ENCODE peak calls at places on chromosome 21, in six cellular contexts. R is brain microvascular endothelial cell; M is GM23248; B is colonic mucosa; X is fibroblast of lung; S is CD4-positive, alpha-beta memory T cell. O is an unnamed sample.

GRCh38 chr21:25639167-25639921 is at the start of gene JAM2:
- DNase-seq in R (no peak), M (peak), B (peak), X (peak), S (peak), O (no peak)

GRCh38 chr21:38434913-38435533 is 63.3 kb downstream of the ERG start:
- DNase-seq in R (peak), M (peak), B (no peak), X (peak), S (no peak), O (no peak)

GRCh38 chr21:17491716-17492414 is 21.0 kb upstream of the CXADR start:
- DNase-seq in R (peak), M (peak), B (no peak), X (peak), S (no peak), O (peak)

GRCh38 chr21:18772404-18772803 is 368.8 kb upstream of the TMPRSS15 start:
- DNase-seq in R (no peak), M (no peak), B (no peak), X (peak), S (no peak), O (peak)

GRCh38 chr21:29078884-29079765 is 5.7 kb upstream of the CCT8 start:
- DNase-seq in R (no peak), M (no peak), B (peak), X (no peak), S (peak), O (no peak)

GRCh38 chr21:43740497-43741156 is 21.7 kb downstream of the PDXK start:
- DNase-seq in R (no peak), M (peak), B (no peak), X (peak), S (peak), O (no peak)

GRCh38 chr21:38716942-38717341 is 88.8 kb upstream of the ETS2 start:
- DNase-seq in R (peak), M (peak), B (no peak), X (peak), S (no peak), O (no peak)

GRCh38 chr21:38303300-38303699 is 46.5 kb downstream of the KCNJ15 start:
- DNase-seq in R (peak), M (peak), B (no peak), X (peak), S (no peak), O (peak)

GRCh38 chr21:46129846-46130651 is 25.3 kb downstream of the FTCD start:
- DNase-seq in R (no peak), M (no peak), B (no peak), X (no peak), S (peak), O (no peak)

GRCh38 chr21:46457801-46458314 is 833 bp upstream of the DIP2A start:
- DNase-seq in R (peak), M (peak), B (peak), X (peak), S (peak), O (peak)

GRCh38 chr21:46183910-46184624 is at the start of gene SPATC1L:
- DNase-seq in R (peak), M (peak), B (peak), X (peak), S (no peak), O (peak)

GRCh38 chr21:37878946-37879660 is 37.2 kb downstream of the KCNJ6 start:
- DNase-seq in R (peak), M (peak), B (no peak), X (peak), S (no peak), O (no peak)

GRCh38 chr21:29232601-29233541 is 65.9 kb upstream of the BACH1 start:
- DNase-seq in R (peak), M (peak), B (no peak), X (peak), S (no peak), O (peak)

GRCh38 chr21:21968810-21969588 is 970.8 kb downstream of the NCAM2 start:
- DNase-seq in R (no peak), M (no peak), B (no peak), X (no peak), S (no peak), O (no peak)

GRCh38 chr21:39763282-39763970 is 18.4 kb downstream of the IGSF5 start:
- DNase-seq in R (no peak), M (no peak), B (no peak), X (peak), S (no peak), O (no peak)

GRCh38 chr21:27722095-27722494 is 755.2 kb upstream of the ADAMTS5 start:
- DNase-seq in R (no peak), M (no peak), B (no peak), X (no peak), S (no peak), O (no peak)

GRCh38 chr21:40160911-40161310 is 293.7 kb downstream of the PCP4 start:
- DNase-seq in R (no peak), M (no peak), B (no peak), X (no peak), S (no peak), O (no peak)

GRCh38 chr21:28106370-28106890 is 886.2 kb downstream of the LTN1 start:
- DNase-seq in R (no peak), M (no peak), B (no peak), X (no peak), S (no peak), O (no peak)

DNA sequence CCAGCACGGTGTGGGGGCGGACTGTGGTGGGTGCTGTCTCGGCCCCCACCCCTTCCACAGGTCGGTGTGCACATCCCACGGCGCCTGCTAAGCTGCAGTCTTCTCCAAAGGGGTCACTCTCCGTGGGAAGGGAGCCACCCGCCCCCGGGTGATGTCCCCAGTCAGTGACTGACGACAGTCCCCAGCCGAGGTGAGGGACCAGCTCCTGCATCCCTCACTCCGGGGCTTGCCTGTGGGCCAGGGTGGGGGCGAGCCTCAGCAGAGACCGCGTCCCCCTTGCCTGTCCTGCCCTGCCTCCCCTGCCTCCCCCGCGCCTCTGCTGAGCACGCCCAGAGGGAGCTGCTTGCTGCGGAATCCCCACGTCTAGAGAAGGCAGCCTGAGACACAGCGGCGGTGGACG is 35.9 kb upstream of the PDE9A start:
- DNase-seq in R (no peak), M (no peak), B (no peak), X (no peak), S (no peak), O (no peak)
- H3K4me3 ChIP-seq in R (no peak), M (no peak), B (no peak), X (no peak), S (no peak), O (no peak)

DNA sequence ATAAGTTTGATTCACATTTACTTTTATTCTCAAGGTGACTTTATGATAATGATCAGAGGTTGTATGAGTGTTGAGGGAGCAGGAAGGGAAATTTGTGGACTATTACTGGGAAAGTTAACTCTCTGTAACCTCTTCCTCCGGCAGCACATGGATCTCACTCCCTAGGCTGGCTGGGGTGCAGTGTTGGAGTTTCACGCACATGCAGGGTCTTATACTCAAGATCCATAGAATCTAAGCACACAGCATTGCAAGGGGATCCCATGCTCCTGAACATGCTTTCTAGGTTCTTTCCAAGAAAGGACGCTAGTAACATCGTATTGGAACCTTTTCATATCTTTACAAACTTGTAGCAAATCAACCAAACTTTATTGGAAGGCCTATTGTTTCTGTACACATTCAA is 757.6 kb upstream of the TPTE start:
- DNase-seq in R (no peak), M (no peak), B (no peak), X (no peak), S (no peak), O (no peak)
- H3K4me3 ChIP-seq in R (no peak), M (no peak), B (no peak), X (no peak), S (no peak), O (no peak)

GRCh38 chr21:31442339-31442738 is 98.3 kb upstream of the TIAM1 start:
- DNase-seq in R (no peak), M (no peak), B (no peak), X (no peak), S (no peak), O (no peak)
- H3K4me3 ChIP-seq in R (no peak), M (no peak), B (no peak), X (no peak), S (no peak), O (no peak)

DNA sequence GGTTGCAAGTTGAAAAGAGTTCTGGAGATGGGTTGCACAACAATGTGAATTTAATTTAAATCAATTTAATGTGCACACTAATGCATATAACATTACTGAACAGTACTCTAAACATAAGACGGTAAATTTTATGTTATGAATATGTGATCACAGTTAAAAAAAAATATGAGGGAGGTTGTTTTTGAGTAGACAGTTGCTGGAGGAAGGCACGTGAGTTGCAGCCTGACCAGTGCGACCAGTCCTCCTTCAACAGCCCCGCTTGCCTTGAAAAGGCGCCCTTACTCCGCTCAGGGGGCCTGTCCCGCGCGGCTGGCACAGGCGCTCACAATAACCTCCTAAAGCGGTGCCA is 322 bp upstream of the OLIG1 start:
- DNase-seq in R (no peak), M (no peak), B (no peak), X (no peak), S (no peak), O (no peak)
- H3K4me3 ChIP-seq in R (no peak), M (no peak), B (peak), X (no peak), S (no peak), O (no peak)

DNA sequence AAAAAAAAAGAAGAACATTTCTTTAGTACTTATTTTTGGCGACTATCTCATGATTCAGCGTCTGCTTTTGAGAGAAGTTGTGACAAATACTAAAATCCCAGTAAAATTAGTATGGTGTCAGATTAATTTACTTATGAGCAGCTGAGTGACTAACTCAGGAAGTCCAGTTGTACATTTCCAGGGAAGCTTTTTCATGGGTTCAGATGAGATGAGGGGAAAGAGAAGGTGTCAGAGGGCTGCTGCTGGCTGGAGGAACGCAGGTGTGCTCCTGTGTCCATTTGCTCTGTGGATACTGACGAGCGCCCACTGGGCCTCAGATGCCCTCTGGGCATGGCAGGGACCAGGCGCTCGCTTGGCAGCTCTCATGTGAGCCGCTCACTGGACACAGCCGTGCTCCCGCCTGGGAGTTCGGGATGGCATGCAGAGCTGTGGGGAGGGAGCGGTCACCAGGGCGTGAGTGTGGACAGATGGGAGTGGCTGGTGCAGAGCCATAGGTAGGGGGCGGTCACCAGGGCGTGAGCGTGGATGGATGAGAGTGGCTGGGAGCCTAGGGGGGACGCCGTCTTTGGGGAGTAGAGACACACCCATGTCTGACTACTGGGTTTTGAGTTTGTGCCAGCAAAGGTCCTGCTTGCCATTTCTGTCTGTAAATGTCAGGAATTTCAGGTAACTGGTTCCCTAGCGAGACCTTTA is 55.0 kb downstream of the ADARB1 start:
- DNase-seq in R (no peak), M (peak), B (no peak), X (peak), S (no peak), O (no peak)
- H3K4me3 ChIP-seq in R (no peak), M (peak), B (no peak), X (no peak), S (no peak), O (no peak)

GRCh38 chr21:42522771-42523170 is 9.1 kb downstream of the SLC37A1 start:
- DNase-seq in R (no peak), M (no peak), B (no peak), X (no peak), S (no peak), O (no peak)

GRCh38 chr21:42523211-42523610 is 9.6 kb downstream of the SLC37A1 start:
- DNase-seq in R (no peak), M (no peak), B (no peak), X (no peak), S (no peak), O (no peak)

GRCh38 chr21:42524341-42525227 is 10.9 kb downstream of the SLC37A1 start:
- DNase-seq in R (peak), M (peak), B (peak), X (peak), S (no peak), O (no peak)

GRCh38 chr21:42525228-42525604 is 11.6 kb downstream of the SLC37A1 start:
- DNase-seq in R (peak), M (peak), B (no peak), X (no peak), S (no peak), O (no peak)

DNA sequence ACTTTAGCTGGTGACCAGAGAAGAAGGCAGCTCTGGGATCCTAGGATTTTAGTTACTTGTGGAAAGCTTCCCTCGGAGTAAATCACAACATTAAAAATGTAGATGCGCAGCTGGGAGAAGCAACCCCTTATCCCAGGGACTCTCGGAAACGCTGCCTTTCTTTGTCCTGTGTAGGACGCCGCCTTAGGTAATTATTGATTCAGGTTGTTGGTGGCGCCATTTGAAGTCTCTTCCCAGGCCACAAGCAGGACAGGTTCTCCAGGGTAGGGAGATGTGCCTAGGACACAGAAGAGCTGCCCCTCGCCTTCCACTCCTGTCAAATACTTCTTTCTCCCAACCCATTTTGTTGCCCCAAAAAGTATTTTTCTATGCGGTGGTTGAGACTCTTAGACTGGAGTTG is 10.3 kb downstream of the SLC37A1 start:
- DNase-seq in R (no peak), M (no peak), B (peak), X (no peak), S (no peak), O (no peak)
- H3K4me3 ChIP-seq in R (no peak), M (no peak), B (no peak), X (no peak), S (no peak), O (no peak)

DNA sequence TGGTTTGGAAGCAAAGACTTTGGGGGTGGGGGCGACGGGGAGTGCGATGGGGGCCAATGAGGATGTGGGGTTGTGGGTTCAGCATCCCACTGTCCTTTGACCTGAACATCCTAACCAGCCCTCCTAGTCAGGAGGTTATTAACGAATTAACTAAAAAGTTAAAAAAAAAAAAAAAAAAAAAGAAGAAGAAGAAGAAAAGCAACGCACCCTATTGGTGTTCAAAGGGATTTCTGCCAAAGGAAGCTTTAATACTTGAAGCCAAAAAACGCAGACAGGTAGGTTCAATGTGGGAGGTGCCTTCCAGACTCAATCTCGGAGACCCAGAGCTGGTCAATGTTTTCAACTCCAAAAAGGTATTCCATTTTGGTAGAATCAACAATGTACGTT is 2.2 kb downstream of the CLIC6 start:
- DNase-seq in R (no peak), M (peak), B (no peak), X (no peak), S (no peak), O (no peak)
- H3K4me3 ChIP-seq in R (no peak), M (peak), B (peak), X (no peak), S (no peak), O (no peak)

DNA sequence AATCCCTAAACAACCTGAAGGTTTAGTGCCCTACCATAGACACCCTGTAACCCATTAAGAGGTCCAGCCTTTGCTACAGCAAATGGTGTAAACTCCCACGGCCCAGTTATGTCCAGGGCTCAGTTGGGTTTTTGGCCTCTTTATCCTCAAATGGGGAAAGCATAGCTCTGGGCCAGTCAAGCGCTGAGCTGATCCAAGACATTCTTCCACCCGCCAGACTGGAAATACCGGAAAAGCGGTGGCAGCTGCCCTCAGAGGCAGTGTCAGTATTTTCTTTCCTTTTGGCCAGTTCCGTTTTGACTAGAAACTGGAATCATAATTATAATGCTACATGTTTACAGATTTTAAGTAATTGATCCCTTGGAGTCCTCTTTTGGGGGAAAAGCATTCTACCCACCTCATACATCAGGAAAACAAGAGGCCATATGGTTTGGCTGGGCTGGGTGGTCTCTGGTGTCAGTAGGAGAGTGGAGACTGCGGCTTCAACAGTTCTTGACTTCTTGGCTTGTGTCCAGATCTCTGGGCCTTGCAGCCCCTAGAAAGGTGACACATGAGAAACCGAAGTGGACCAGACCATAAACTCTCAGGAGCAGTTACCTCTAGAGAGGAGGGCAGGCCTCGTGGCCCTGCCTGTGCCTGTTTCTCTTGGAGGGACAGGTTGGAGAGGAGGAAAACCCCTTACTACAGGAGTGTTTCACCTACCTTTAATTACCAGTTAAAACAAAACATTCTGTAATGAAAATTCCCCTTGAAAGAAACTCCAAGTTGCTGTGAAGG is 30.2 kb upstream of the CLDN14 start:
- DNase-seq in R (no peak), M (no peak), B (peak), X (no peak), S (no peak), O (no peak)
- H3K4me3 ChIP-seq in R (no peak), M (no peak), B (no peak), X (no peak), S (no peak), O (no peak)

DNA sequence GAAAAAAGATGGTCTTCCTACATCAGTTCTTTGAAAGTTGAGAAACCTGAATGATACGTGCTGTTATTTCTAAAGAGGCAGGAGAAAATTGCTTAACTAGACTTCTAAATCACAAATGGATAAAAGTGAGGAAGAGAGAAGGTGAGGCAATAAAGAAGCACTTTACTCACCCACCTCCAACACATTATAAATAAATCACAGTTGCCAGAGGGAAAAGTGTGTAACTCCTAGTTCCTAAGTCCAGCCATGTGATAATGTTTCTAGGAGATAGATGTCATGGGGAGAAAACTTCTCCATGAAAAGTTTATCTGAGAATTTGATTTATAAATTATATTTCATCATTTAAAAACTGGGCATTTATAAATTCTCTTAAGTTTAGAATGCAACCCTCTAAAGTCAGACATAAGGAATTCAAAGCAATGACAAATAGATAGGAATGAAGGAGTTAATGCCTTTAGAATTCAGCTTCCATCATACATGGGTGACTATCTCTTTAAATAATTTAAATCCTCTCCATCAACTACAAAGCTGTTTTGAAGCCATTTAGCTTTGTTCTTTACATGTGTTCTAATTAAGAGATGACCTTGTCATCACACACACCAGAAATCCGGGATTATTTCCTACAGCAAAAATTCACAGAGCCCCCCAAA is 60.0 kb downstream of the NRIP1 start:
- DNase-seq in R (no peak), M (peak), B (no peak), X (peak), S (no peak), O (no peak)
- H3K4me3 ChIP-seq in R (no peak), M (peak), B (no peak), X (no peak), S (no peak), O (no peak)